ENCODE peak calls at places on chromosomes 13 and 19, in five cellular contexts. One of them, this sample, is unnamed.

GRCh38 chr13:59458908-59459579 is 704.7 kb downstream of the DIAPH3 start:
- DNase-seq in K562: no peak
- DNase-seq in stomach: no peak
- DNase-seq in omental fat pad: no peak
- DNase-seq in progenitor cell of endocrine pancreas: no peak
- DNase-seq in this sample: no peak

GRCh38 chr13:48571121-48571901 is 38.4 kb upstream of the RCBTB2 start:
- DNase-seq in K562: no peak
- DNase-seq in stomach: no peak
- DNase-seq in omental fat pad: no peak
- DNase-seq in progenitor cell of endocrine pancreas: no peak
- DNase-seq in this sample: no peak

GRCh38 chr13:44165895-44166496 is 207.6 kb upstream of the SERP2 start:
- DNase-seq in K562: no peak
- DNase-seq in stomach: no peak
- DNase-seq in omental fat pad: no peak
- DNase-seq in progenitor cell of endocrine pancreas: no peak
- DNase-seq in this sample: no peak

GRCh38 chr13:112159575-112160547 is 92.9 kb downstream of the SOX1 start:
- DNase-seq in K562: no peak
- DNase-seq in stomach: no peak
- DNase-seq in omental fat pad: no peak
- DNase-seq in progenitor cell of endocrine pancreas: no peak
- DNase-seq in this sample: peak

GRCh38 chr19:3821857-3822364 is 35.7 kb upstream of the MATK start:
- DNase-seq in K562: peak
- DNase-seq in stomach: peak
- DNase-seq in omental fat pad: peak
- DNase-seq in progenitor cell of endocrine pancreas: peak
- DNase-seq in this sample: peak

GRCh38 chr13:80658705-80659104 is 317.8 kb upstream of the SPRY2 start:
- DNase-seq in K562: no peak
- DNase-seq in stomach: no peak
- DNase-seq in omental fat pad: no peak
- DNase-seq in progenitor cell of endocrine pancreas: no peak
- DNase-seq in this sample: no peak

GRCh38 chr13:30734434-30734833 is 909 bp upstream of the ALOX5AP start:
- DNase-seq in K562: no peak
- DNase-seq in stomach: no peak
- DNase-seq in omental fat pad: no peak
- DNase-seq in progenitor cell of endocrine pancreas: no peak
- DNase-seq in this sample: no peak

GRCh38 chr13:109725995-109726637 is 60.3 kb downstream of the IRS2 start:
- DNase-seq in K562: no peak
- DNase-seq in stomach: no peak
- DNase-seq in omental fat pad: no peak
- DNase-seq in progenitor cell of endocrine pancreas: no peak
- DNase-seq in this sample: no peak

GRCh38 chr19:41753159-41753558 is 2.2 kb upstream of the CEACAM6 start:
- DNase-seq in K562: peak
- DNase-seq in stomach: peak
- DNase-seq in omental fat pad: no peak
- DNase-seq in progenitor cell of endocrine pancreas: no peak
- DNase-seq in this sample: peak

GRCh38 chr19:56687036-56687435 is 15.5 kb upstream of the ZNF835 start:
- DNase-seq in K562: no peak
- DNase-seq in stomach: no peak
- DNase-seq in omental fat pad: no peak
- DNase-seq in progenitor cell of endocrine pancreas: no peak
- DNase-seq in this sample: no peak

GRCh38 chr19:42443944-42444398 is 1.2 kb upstream of the CXCL17 start:
- DNase-seq in K562: no peak
- DNase-seq in stomach: peak
- DNase-seq in omental fat pad: no peak
- DNase-seq in progenitor cell of endocrine pancreas: no peak
- DNase-seq in this sample: no peak

GRCh38 chr19:43841990-43842389 is 14.9 kb downstream of the ZNF283 start:
- DNase-seq in K562: no peak
- DNase-seq in stomach: no peak
- DNase-seq in omental fat pad: no peak
- DNase-seq in progenitor cell of endocrine pancreas: no peak
- DNase-seq in this sample: no peak

GRCh38 chr13:80235559-80236296 is 105.2 kb downstream of the SPRY2 start:
- DNase-seq in K562: no peak
- DNase-seq in stomach: no peak
- DNase-seq in omental fat pad: no peak
- DNase-seq in progenitor cell of endocrine pancreas: no peak
- DNase-seq in this sample: no peak

GRCh38 chr13:65606622-65607021 is 1623.5 kb downstream of the PCDH9 start:
- DNase-seq in K562: no peak
- DNase-seq in stomach: no peak
- DNase-seq in omental fat pad: no peak
- DNase-seq in progenitor cell of endocrine pancreas: no peak
- DNase-seq in this sample: no peak

GRCh38 chr13:35518337-35518736 is 41.8 kb upstream of the MAB21L1 start:
- DNase-seq in K562: no peak
- DNase-seq in stomach: no peak
- DNase-seq in omental fat pad: no peak
- DNase-seq in progenitor cell of endocrine pancreas: no peak
- DNase-seq in this sample: no peak

GRCh38 chr19:12828494-12828893 is 5.9 kb downstream of the RTBDN start:
- DNase-seq in K562: peak
- DNase-seq in stomach: peak
- DNase-seq in omental fat pad: no peak
- DNase-seq in progenitor cell of endocrine pancreas: no peak
- DNase-seq in this sample: no peak

GRCh38 chr13:61339054-61339621 is 76.5 kb downstream of the PCDH20 start:
- DNase-seq in K562: no peak
- DNase-seq in stomach: no peak
- DNase-seq in omental fat pad: no peak
- DNase-seq in progenitor cell of endocrine pancreas: no peak
- DNase-seq in this sample: no peak

GRCh38 chr13:51520524-51520923 is 63.7 kb upstream of the WDFY2 start:
- DNase-seq in K562: no peak
- DNase-seq in stomach: no peak
- DNase-seq in omental fat pad: no peak
- DNase-seq in progenitor cell of endocrine pancreas: no peak
- DNase-seq in this sample: no peak

GRCh38 chr13:113220877-113221276 is 11.5 kb downstream of the CUL4A start:
- DNase-seq in K562: no peak
- DNase-seq in stomach: no peak
- DNase-seq in omental fat pad: no peak
- DNase-seq in progenitor cell of endocrine pancreas: no peak
- DNase-seq in this sample: no peak

GRCh38 chr13:106610511-106610910 is 42.6 kb upstream of the ARGLU1 start:
- DNase-seq in K562: no peak
- DNase-seq in stomach: no peak
- DNase-seq in omental fat pad: no peak
- DNase-seq in progenitor cell of endocrine pancreas: no peak
- DNase-seq in this sample: no peak

GRCh38 chr19:54460230-54461005 is 3.2 kb downstream of the LENG9 start:
- DNase-seq in K562: no peak
- DNase-seq in stomach: no peak
- DNase-seq in omental fat pad: no peak
- DNase-seq in progenitor cell of endocrine pancreas: no peak
- DNase-seq in this sample: no peak

GRCh38 chr19:38683393-38684077 is 36.1 kb downstream of the ACTN4 start:
- DNase-seq in K562: peak
- DNase-seq in stomach: peak
- DNase-seq in omental fat pad: peak
- DNase-seq in progenitor cell of endocrine pancreas: peak
- DNase-seq in this sample: no peak

GRCh38 chr19:3402631-3403443 is 36.5 kb downstream of the NFIC start:
- DNase-seq in K562: no peak
- DNase-seq in stomach: no peak
- DNase-seq in omental fat pad: no peak
- DNase-seq in progenitor cell of endocrine pancreas: no peak
- DNase-seq in this sample: no peak

GRCh38 chr13:85828094-85828684 is 29.0 kb upstream of the SLITRK6 start:
- DNase-seq in K562: peak
- DNase-seq in stomach: no peak
- DNase-seq in omental fat pad: no peak
- DNase-seq in progenitor cell of endocrine pancreas: no peak
- DNase-seq in this sample: no peak

GRCh38 chr19:15715642-15716041 is 12.2 kb upstream of the OR10H2 start:
- DNase-seq in K562: no peak
- DNase-seq in stomach: no peak
- DNase-seq in omental fat pad: no peak
- DNase-seq in progenitor cell of endocrine pancreas: no peak
- DNase-seq in this sample: no peak
- TF ChIP-seq CTCF in K562: no peak
- TF ChIP-seq CTCF in stomach: no peak
- TF ChIP-seq CTCF in omental fat pad: no peak
- TF ChIP-seq CTCF in progenitor cell of endocrine pancreas: no peak
- TF ChIP-seq CTCF in this sample: no peak

DNA sequence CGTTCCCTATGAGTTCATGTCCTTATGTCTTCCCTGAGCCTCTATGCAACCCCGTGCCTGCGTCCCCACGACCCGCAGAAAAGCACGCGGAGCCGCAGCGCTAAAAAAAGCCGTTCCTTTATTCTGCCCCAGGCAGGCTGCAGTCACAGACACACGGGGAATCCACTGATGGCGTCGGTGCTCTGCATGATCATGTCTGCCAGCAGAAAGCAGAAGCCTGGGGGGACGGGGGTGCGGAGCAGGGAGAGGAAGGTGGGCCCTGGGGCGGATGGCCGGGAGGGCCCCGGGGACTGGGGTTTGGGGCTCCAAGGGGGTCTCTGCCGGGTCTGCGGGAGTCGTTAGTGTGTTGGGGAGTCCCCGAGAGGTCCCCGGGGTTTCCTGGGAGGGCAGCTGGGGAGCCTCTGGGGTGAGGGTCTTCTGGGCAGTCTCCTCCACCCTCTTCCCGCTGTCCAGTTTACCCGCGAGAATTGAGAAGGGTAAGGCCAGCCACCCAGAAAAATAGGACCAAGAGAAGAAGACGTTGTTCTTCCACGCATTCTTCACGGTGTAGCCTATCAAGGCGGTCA is 894 bp upstream of the ETFB start:
- DNase-seq in K562: no peak
- DNase-seq in stomach: peak
- DNase-seq in omental fat pad: no peak
- DNase-seq in progenitor cell of endocrine pancreas: peak
- DNase-seq in this sample: no peak
- TF ChIP-seq CTCF in K562: no peak
- TF ChIP-seq CTCF in stomach: no peak
- TF ChIP-seq CTCF in omental fat pad: no peak
- TF ChIP-seq CTCF in progenitor cell of endocrine pancreas: no peak
- TF ChIP-seq CTCF in this sample: no peak

DNA sequence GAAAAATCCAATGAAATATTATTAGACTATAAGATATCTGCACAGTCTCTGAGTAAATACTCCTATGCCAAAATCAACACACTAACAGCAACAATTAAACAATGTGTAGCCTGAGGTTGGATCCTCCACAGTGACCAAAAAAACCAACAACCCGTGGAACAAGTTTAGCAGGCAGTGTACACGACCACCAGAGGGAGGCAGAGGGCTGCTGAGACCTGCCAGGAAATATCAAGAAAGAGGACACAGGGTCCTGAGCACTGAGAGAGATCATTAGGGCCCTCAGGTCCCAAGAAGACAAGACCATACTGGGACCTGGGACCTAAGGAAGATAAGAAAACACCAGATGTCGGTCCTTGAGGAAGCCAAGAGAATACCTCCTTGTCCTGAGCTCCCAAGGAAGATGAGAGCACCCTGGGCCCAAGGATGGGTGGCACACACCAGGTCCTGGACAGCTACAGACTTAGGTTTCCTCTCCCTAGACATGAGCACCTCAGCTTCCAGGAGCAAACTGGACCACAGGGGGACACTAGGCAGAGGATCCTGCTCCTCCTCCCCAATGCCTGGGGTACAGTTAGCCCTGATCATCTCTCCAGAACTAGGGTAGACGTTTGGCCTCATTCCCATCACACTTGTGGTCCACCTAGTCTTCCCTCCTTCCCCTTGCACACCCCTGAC is 822 bp upstream of the ZNF274 start:
- DNase-seq in K562: peak
- DNase-seq in stomach: peak
- DNase-seq in omental fat pad: no peak
- DNase-seq in progenitor cell of endocrine pancreas: no peak
- DNase-seq in this sample: peak
- TF ChIP-seq CTCF in K562: peak
- TF ChIP-seq CTCF in stomach: no peak
- TF ChIP-seq CTCF in omental fat pad: no peak
- TF ChIP-seq CTCF in progenitor cell of endocrine pancreas: peak
- TF ChIP-seq CTCF in this sample: peak

DNA sequence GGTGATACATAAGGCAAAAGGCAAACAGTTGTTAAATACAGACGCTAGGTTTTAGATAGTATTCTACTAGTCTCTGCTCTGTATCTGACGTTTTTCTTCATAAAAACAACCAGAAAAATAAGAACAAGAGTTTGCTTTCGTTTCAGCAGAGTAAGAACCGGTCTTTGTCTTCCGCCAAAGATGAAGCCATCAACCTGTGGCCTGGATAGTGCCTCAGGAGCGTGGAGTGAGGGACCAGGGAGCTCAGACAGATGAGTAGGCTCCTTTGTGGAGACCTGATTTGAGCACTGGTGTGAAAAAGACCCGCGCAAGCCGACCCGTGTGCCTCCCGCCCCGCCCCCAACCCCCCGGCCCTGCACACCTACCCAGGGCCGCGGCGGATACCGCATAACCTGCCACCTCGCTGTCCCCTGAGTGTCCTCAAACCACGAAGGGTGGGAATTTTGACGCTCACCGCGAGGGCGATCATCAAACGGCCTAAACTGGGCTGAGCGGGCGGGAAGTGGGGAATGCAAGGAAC is 969 bp upstream of the LMO7 start:
- DNase-seq in K562: no peak
- DNase-seq in stomach: no peak
- DNase-seq in omental fat pad: no peak
- DNase-seq in progenitor cell of endocrine pancreas: no peak
- DNase-seq in this sample: no peak
- TF ChIP-seq CTCF in K562: no peak
- TF ChIP-seq CTCF in stomach: no peak
- TF ChIP-seq CTCF in omental fat pad: no peak
- TF ChIP-seq CTCF in progenitor cell of endocrine pancreas: no peak
- TF ChIP-seq CTCF in this sample: no peak

GRCh38 chr13:73275163-73275562 is 216.4 kb downstream of the KLF5 start:
- DNase-seq in K562: no peak
- DNase-seq in stomach: no peak
- DNase-seq in omental fat pad: no peak
- DNase-seq in progenitor cell of endocrine pancreas: no peak
- DNase-seq in this sample: no peak
- TF ChIP-seq CTCF in K562: no peak
- TF ChIP-seq CTCF in stomach: no peak
- TF ChIP-seq CTCF in omental fat pad: no peak
- TF ChIP-seq CTCF in progenitor cell of endocrine pancreas: peak
- TF ChIP-seq CTCF in this sample: peak